ENCODE peak calls at places on chromosomes 12 and 14, in eight cellular contexts. One of them, this sample, is unnamed. For H3K4me1 and H3K27me3, the result is how much of the 10 kb centered on the place peaks cover.

GRCh38 chr12:89700191-89700810 is 8.3 kb downstream of the ATP2B1 start:
- DNase-seq in lower lobe of right lung: no peak
- DNase-seq in endodermal cell: no peak
- DNase-seq in neural progenitor cell: no peak
- DNase-seq in sigmoid colon: no peak
- DNase-seq in right cardiac atrium: no peak
- DNase-seq in effector memory CD4-positive, alpha-beta T cell: no peak
- DNase-seq in GM23338: no peak
- DNase-seq in this sample: no peak

GRCh38 chr14:59154383-59154782 is 34.1 kb upstream of the DAAM1 start:
- DNase-seq in neural progenitor cell: no peak
- DNase-seq in sigmoid colon: no peak
- DNase-seq in effector memory CD4-positive, alpha-beta T cell: no peak
- DNase-seq in lower lobe of right lung: no peak
- DNase-seq in GM23338: no peak
- DNase-seq in endodermal cell: no peak
- DNase-seq in right cardiac atrium: no peak
- DNase-seq in this sample: no peak

GRCh38 chr12:82434392-82434911 is 76.1 kb downstream of the METTL25 start:
- DNase-seq in sigmoid colon: no peak
- DNase-seq in endodermal cell: no peak
- DNase-seq in right cardiac atrium: no peak
- DNase-seq in effector memory CD4-positive, alpha-beta T cell: no peak
- DNase-seq in lower lobe of right lung: no peak
- DNase-seq in neural progenitor cell: no peak
- DNase-seq in GM23338: no peak
- DNase-seq in this sample: no peak

GRCh38 chr12:53097564-53098353 is at the start of gene IGFBP6:
- DNase-seq in effector memory CD4-positive, alpha-beta T cell: peak
- DNase-seq in endodermal cell: peak
- DNase-seq in sigmoid colon: peak
- DNase-seq in lower lobe of right lung: peak
- DNase-seq in right cardiac atrium: peak
- DNase-seq in GM23338: peak
- DNase-seq in neural progenitor cell: peak
- DNase-seq in this sample: peak

GRCh38 chr12:30573145-30573544 is 122.5 kb downstream of the IPO8 start:
- DNase-seq in right cardiac atrium: no peak
- DNase-seq in effector memory CD4-positive, alpha-beta T cell: no peak
- DNase-seq in GM23338: no peak
- DNase-seq in neural progenitor cell: no peak
- DNase-seq in lower lobe of right lung: no peak
- DNase-seq in sigmoid colon: no peak
- DNase-seq in endodermal cell: no peak
- DNase-seq in this sample: no peak

GRCh38 chr12:124242529-124243065 is 52.3 kb upstream of the RFLNA start:
- DNase-seq in lower lobe of right lung: no peak
- DNase-seq in right cardiac atrium: no peak
- DNase-seq in GM23338: no peak
- DNase-seq in effector memory CD4-positive, alpha-beta T cell: no peak
- DNase-seq in endodermal cell: no peak
- DNase-seq in neural progenitor cell: no peak
- DNase-seq in sigmoid colon: no peak
- DNase-seq in this sample: no peak

GRCh38 chr12:109435428-109436180 is 41.5 kb downstream of the KCTD10 start:
- DNase-seq in lower lobe of right lung: no peak
- DNase-seq in right cardiac atrium: no peak
- DNase-seq in GM23338: peak
- DNase-seq in endodermal cell: peak
- DNase-seq in sigmoid colon: no peak
- DNase-seq in effector memory CD4-positive, alpha-beta T cell: no peak
- DNase-seq in neural progenitor cell: no peak
- DNase-seq in this sample: no peak

GRCh38 chr12:8648598-8649205 is 13.9 kb downstream of the MFAP5 start:
- DNase-seq in right cardiac atrium: no peak
- DNase-seq in GM23338: no peak
- DNase-seq in lower lobe of right lung: no peak
- DNase-seq in neural progenitor cell: no peak
- DNase-seq in sigmoid colon: no peak
- DNase-seq in endodermal cell: peak
- DNase-seq in effector memory CD4-positive, alpha-beta T cell: no peak
- DNase-seq in this sample: no peak

GRCh38 chr14:68377459-68377858 is 415.4 kb downstream of the ZFP36L1 start:
- DNase-seq in GM23338: no peak
- DNase-seq in effector memory CD4-positive, alpha-beta T cell: no peak
- DNase-seq in sigmoid colon: peak
- DNase-seq in endodermal cell: no peak
- DNase-seq in right cardiac atrium: peak
- DNase-seq in lower lobe of right lung: peak
- DNase-seq in neural progenitor cell: peak
- DNase-seq in this sample: no peak

GRCh38 chr12:89645434-89645833 is 63.2 kb downstream of the ATP2B1 start:
- DNase-seq in sigmoid colon: no peak
- DNase-seq in GM23338: no peak
- DNase-seq in lower lobe of right lung: no peak
- DNase-seq in endodermal cell: no peak
- DNase-seq in neural progenitor cell: no peak
- DNase-seq in right cardiac atrium: no peak
- DNase-seq in effector memory CD4-positive, alpha-beta T cell: no peak
- DNase-seq in this sample: peak

GRCh38 chr12:82034769-82035168 is 275.6 kb upstream of the PPFIA2 start:
- DNase-seq in GM23338: peak
- DNase-seq in neural progenitor cell: no peak
- DNase-seq in lower lobe of right lung: no peak
- DNase-seq in sigmoid colon: no peak
- DNase-seq in endodermal cell: no peak
- DNase-seq in effector memory CD4-positive, alpha-beta T cell: no peak
- DNase-seq in right cardiac atrium: no peak
- DNase-seq in this sample: no peak

GRCh38 chr14:67710209-67710608 is 8.5 kb downstream of the RDH12 start:
- DNase-seq in lower lobe of right lung: no peak
- DNase-seq in effector memory CD4-positive, alpha-beta T cell: no peak
- DNase-seq in right cardiac atrium: no peak
- DNase-seq in sigmoid colon: no peak
- DNase-seq in neural progenitor cell: peak
- DNase-seq in endodermal cell: no peak
- DNase-seq in GM23338: peak
- DNase-seq in this sample: no peak

GRCh38 chr14:60622920-60623263 is 26.4 kb downstream of the SIX1 start:
- DNase-seq in endodermal cell: no peak
- DNase-seq in GM23338: no peak
- DNase-seq in neural progenitor cell: no peak
- DNase-seq in right cardiac atrium: no peak
- DNase-seq in sigmoid colon: no peak
- DNase-seq in lower lobe of right lung: no peak
- DNase-seq in effector memory CD4-positive, alpha-beta T cell: no peak
- DNase-seq in this sample: no peak

GRCh38 chr12:32039917-32040575 is 66.6 kb upstream of the BICD1 start:
- DNase-seq in endodermal cell: peak
- DNase-seq in sigmoid colon: no peak
- DNase-seq in effector memory CD4-positive, alpha-beta T cell: no peak
- DNase-seq in neural progenitor cell: no peak
- DNase-seq in right cardiac atrium: no peak
- DNase-seq in GM23338: no peak
- DNase-seq in lower lobe of right lung: no peak
- DNase-seq in this sample: no peak

GRCh38 chr14:71418591-71419245 is 511.5 kb downstream of the PCNX1 start:
- DNase-seq in effector memory CD4-positive, alpha-beta T cell: no peak
- DNase-seq in GM23338: no peak
- DNase-seq in lower lobe of right lung: no peak
- DNase-seq in neural progenitor cell: no peak
- DNase-seq in endodermal cell: no peak
- DNase-seq in sigmoid colon: no peak
- DNase-seq in right cardiac atrium: no peak
- DNase-seq in this sample: no peak

GRCh38 chr12:32501835-32502333 is 102.5 kb downstream of the FGD4 start:
- DNase-seq in endodermal cell: peak
- DNase-seq in lower lobe of right lung: no peak
- DNase-seq in right cardiac atrium: no peak
- DNase-seq in GM23338: peak
- DNase-seq in sigmoid colon: no peak
- DNase-seq in effector memory CD4-positive, alpha-beta T cell: no peak
- DNase-seq in neural progenitor cell: peak
- DNase-seq in this sample: peak

GRCh38 chr14:90087433-90087832 is 25.6 kb downstream of the KCNK13 start:
- DNase-seq in effector memory CD4-positive, alpha-beta T cell: no peak
- DNase-seq in right cardiac atrium: peak
- DNase-seq in neural progenitor cell: no peak
- DNase-seq in endodermal cell: no peak
- DNase-seq in lower lobe of right lung: peak
- DNase-seq in GM23338: no peak
- DNase-seq in sigmoid colon: peak
- DNase-seq in this sample: no peak

GRCh38 chr14:89921896-89922548 is 32.5 kb downstream of the EFCAB11 start:
- DNase-seq in GM23338: no peak
- DNase-seq in sigmoid colon: no peak
- DNase-seq in neural progenitor cell: no peak
- DNase-seq in endodermal cell: no peak
- DNase-seq in effector memory CD4-positive, alpha-beta T cell: no peak
- DNase-seq in right cardiac atrium: no peak
- DNase-seq in lower lobe of right lung: no peak
- DNase-seq in this sample: no peak

DNA sequence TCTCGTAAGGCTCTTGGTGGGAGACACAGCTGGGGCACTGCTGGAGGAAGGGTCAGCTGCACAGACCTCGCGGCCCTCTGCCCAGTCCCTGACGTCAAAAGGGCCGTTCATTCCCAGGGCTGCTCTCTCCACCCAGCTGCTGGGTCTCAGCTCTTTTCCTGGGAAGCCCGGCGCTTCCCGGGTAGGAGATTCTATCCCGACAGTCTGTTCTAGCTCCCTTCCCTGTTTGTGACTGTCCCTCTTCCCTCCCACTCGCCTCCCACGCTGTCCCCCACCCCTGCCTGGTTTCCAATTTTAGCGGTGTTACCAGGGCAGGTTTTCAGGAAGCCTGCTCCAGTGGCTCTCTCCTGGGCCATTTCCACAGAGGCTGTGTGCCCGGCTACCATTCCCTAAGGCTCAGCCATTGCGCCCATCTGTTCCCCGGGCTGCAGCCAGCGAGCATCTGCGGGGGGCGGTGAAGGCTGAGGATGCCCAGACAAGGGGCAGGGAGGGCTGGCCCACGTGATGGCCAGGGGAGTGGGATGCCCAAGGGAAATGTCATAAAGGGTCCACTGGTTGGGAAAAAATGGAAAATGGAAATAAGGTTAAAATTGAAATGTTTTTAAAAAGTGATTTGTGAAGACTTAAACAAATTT is 186.7 kb downstream of the CACNA1C start:
- DNase-seq in sigmoid colon: no peak
- DNase-seq in endodermal cell: no peak
- DNase-seq in GM23338: no peak
- DNase-seq in lower lobe of right lung: no peak
- DNase-seq in effector memory CD4-positive, alpha-beta T cell: no peak
- DNase-seq in right cardiac atrium: peak
- DNase-seq in neural progenitor cell: no peak
- DNase-seq in this sample: no peak
- H3K4me1 ChIP-seq in sigmoid colon: under half
- H3K4me1 ChIP-seq in endodermal cell: under half
- H3K4me1 ChIP-seq in GM23338: under half
- H3K4me1 ChIP-seq in lower lobe of right lung: under half
- H3K4me1 ChIP-seq in effector memory CD4-positive, alpha-beta T cell: under half
- H3K4me1 ChIP-seq in right cardiac atrium: under half
- H3K4me1 ChIP-seq in neural progenitor cell: under half
- H3K4me1 ChIP-seq in this sample: under half

DNA sequence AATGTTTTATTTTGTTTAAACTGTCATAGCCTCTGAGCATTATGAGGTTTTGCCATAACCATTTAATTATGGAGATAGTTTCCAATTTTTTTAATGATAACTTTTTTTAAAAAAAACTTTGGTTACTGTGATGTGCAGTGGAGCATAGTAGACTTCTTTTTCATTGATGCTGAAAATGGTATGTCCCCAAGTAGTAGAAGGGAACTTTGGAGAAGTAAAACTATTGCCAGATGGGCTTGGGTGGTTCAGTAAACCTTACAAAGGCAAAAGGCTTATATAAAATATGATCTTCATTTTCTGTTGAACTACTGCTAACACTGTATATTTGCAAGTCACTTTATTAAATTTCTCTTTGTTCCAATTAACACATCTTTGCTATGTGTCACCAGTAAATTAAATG is 4.0 kb upstream of the PMCH start:
- DNase-seq in right cardiac atrium: no peak
- DNase-seq in sigmoid colon: no peak
- DNase-seq in effector memory CD4-positive, alpha-beta T cell: no peak
- DNase-seq in GM23338: no peak
- DNase-seq in endodermal cell: no peak
- DNase-seq in neural progenitor cell: no peak
- DNase-seq in lower lobe of right lung: no peak
- DNase-seq in this sample: no peak
- H3K4me3 ChIP-seq in right cardiac atrium: no peak
- H3K4me3 ChIP-seq in sigmoid colon: no peak
- H3K4me3 ChIP-seq in effector memory CD4-positive, alpha-beta T cell: no peak
- H3K4me3 ChIP-seq in GM23338: no peak
- H3K4me3 ChIP-seq in endodermal cell: no peak
- H3K4me3 ChIP-seq in neural progenitor cell: no peak
- H3K4me3 ChIP-seq in lower lobe of right lung: no peak
- H3K4me3 ChIP-seq in this sample: no peak

DNA sequence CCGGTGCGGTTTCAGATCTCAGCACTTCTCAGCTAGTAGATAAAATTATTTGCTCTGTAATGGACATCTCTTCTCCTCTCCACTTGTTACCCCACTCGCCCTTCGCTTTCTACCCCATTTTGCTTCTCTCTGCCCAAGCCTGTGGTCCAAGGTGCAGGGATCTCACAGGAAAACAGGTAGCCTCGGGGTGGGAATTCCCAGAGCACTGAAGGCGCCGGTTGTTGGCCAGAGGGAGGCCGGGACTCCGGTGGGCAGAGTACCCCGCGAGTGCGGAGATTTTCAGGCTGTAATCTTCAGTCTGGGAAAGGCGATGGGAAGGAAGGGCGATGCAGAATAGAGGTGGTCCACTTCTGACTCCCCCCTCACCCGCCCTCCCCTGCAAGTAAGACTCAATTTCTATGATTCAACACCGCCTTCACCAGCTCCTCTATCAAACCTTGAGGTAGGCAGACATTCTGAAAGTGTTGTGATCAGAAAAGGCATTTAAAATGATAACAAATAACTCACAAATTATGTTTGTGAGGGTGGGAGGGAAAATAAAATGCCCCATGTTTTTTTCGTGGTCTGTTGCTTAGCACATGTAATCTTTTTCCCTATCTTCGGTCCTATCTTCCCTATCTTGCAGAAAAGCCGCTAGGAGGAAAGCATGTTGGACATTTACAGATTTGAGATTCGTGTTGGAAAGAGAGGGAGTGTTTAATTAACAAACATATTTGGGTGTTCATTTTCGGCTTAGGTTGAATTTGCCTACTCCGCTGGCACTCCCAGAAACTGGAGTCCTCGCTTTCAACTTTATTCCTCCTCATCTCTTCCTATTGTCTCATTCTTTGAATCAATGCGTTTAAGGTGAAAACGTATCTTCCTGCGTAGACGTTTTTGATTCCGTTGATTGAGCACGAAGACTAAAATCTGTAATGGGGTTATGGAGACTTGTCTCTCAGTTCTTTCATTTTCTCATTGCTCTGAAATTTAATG is 8.5 kb downstream of the FOXG1 start:
- DNase-seq in lower lobe of right lung: no peak
- DNase-seq in neural progenitor cell: peak
- DNase-seq in endodermal cell: no peak
- DNase-seq in right cardiac atrium: no peak
- DNase-seq in effector memory CD4-positive, alpha-beta T cell: no peak
- DNase-seq in sigmoid colon: no peak
- DNase-seq in GM23338: no peak
- DNase-seq in this sample: no peak
- H3K27me3 ChIP-seq in lower lobe of right lung: half or more
- H3K27me3 ChIP-seq in neural progenitor cell: half or more
- H3K27me3 ChIP-seq in endodermal cell: half or more
- H3K27me3 ChIP-seq in right cardiac atrium: under half
- H3K27me3 ChIP-seq in effector memory CD4-positive, alpha-beta T cell: under half
- H3K27me3 ChIP-seq in sigmoid colon: half or more
- H3K27me3 ChIP-seq in GM23338: half or more
- H3K27me3 ChIP-seq in this sample: under half

GRCh38 chr12:65274873-65275272 is 3.6 kb upstream of the MSRB3 start:
- DNase-seq in lower lobe of right lung: no peak
- DNase-seq in effector memory CD4-positive, alpha-beta T cell: no peak
- DNase-seq in endodermal cell: no peak
- DNase-seq in neural progenitor cell: no peak
- DNase-seq in right cardiac atrium: no peak
- DNase-seq in sigmoid colon: no peak
- DNase-seq in GM23338: no peak
- DNase-seq in this sample: no peak
- H3K4me1 ChIP-seq in lower lobe of right lung: under half
- H3K4me1 ChIP-seq in effector memory CD4-positive, alpha-beta T cell: under half
- H3K4me1 ChIP-seq in endodermal cell: under half
- H3K4me1 ChIP-seq in neural progenitor cell: under half
- H3K4me1 ChIP-seq in right cardiac atrium: under half
- H3K4me1 ChIP-seq in sigmoid colon: under half
- H3K4me1 ChIP-seq in GM23338: under half
- H3K4me1 ChIP-seq in this sample: under half